ENCODE peak calls at places on chromosomes 5 and 9, in ten cellular contexts. I is Kasumi-1; O is pancreas; L is activated T-cell treated with anti-CD3 and anti-CD28 coated beads for 1 hour; X is NCI-H774; K is brain microvascular endothelial cell; F is Caki2; J is DND-41; A is CD8-positive, alpha-beta memory T cell; S is LoVo. U is an unnamed sample.

GRCh38 chr5:72238712-72239445 is 81.2 kb downstream of the MRPS27 start:
- DNase-seq in F (no peak), L (no peak), K (no peak), S (no peak), J (no peak), I (no peak), O (no peak), X (no peak), A (no peak), U (no peak)

GRCh38 chr9:96868709-96869108 is 14.4 kb upstream of the ZNF782 start:
- DNase-seq in I (no peak), O (peak), F (no peak), J (no peak), A (no peak), S (peak), L (no peak), K (no peak), X (no peak), U (no peak)

GRCh38 chr9:94801685-94802084 is 75.2 kb downstream of the AOPEP start:
- DNase-seq in X (no peak), J (no peak), K (no peak), A (no peak), O (no peak), I (no peak), L (no peak), S (no peak), F (no peak), U (no peak)

GRCh38 chr5:36934740-36935356 is 58.3 kb downstream of the NIPBL start:
- DNase-seq in S (no peak), F (no peak), X (no peak), A (no peak), I (no peak), J (no peak), O (no peak), L (no peak), K (peak), U (no peak)

GRCh38 chr9:37271679-37272078 is 150.8 kb upstream of the GRHPR start:
- DNase-seq in I (no peak), O (no peak), X (no peak), A (no peak), S (no peak), L (no peak), K (peak), J (no peak), F (no peak), U (no peak)

GRCh38 chr5:8478308-8478707 is 609.4 kb downstream of the MTRR start:
- DNase-seq in A (no peak), F (no peak), X (no peak), L (no peak), I (peak), O (no peak), J (no peak), S (no peak), K (peak), U (no peak)

GRCh38 chr5:154444559-154445421 is 1.0 kb upstream of the SAP30L start:
- DNase-seq in K (no peak), A (no peak), F (no peak), O (no peak), I (peak), X (no peak), L (no peak), S (peak), J (peak), U (peak)

GRCh38 chr5:6404129-6404528 is 25.8 kb upstream of the MED10 start:
- DNase-seq in A (no peak), I (no peak), L (no peak), S (no peak), J (no peak), K (no peak), F (no peak), O (no peak), X (no peak), U (no peak)

GRCh38 chr5:175749591-175749990 is 91.7 kb downstream of the HRH2 start:
- DNase-seq in O (no peak), J (no peak), I (no peak), S (no peak), X (no peak), K (no peak), L (no peak), A (no peak), F (no peak), U (no peak)

GRCh38 chr5:63053019-63053638 is 474.5 kb downstream of the LRRC70 start:
- DNase-seq in K (no peak), A (no peak), S (no peak), F (no peak), O (peak), L (no peak), J (no peak), X (no peak), I (no peak), U (no peak)

GRCh38 chr5:146620663-146621051 is 104.7 kb upstream of the GPR151 start:
- DNase-seq in S (no peak), I (no peak), F (no peak), K (no peak), O (no peak), L (no peak), A (no peak), X (peak), J (no peak), U (no peak)

GRCh38 chr9:34035656-34036055 is 13.0 kb downstream of the UBAP2 start:
- DNase-seq in K (no peak), S (no peak), I (no peak), X (no peak), F (no peak), O (no peak), J (no peak), L (no peak), A (no peak), U (no peak)

GRCh38 chr5:61719124-61719523 is 387.1 kb downstream of the ZSWIM6 start:
- DNase-seq in K (no peak), J (no peak), S (no peak), I (no peak), L (no peak), F (no peak), X (no peak), A (no peak), O (no peak), U (no peak)

GRCh38 chr9:34375901-34376595 is 650 bp downstream of the MYORG start:
- DNase-seq in X (peak), L (peak), F (peak), I (peak), K (no peak), J (peak), S (peak), O (peak), A (peak), U (peak)

GRCh38 chr5:38433160-38433861 is 123.1 kb downstream of the LIFR start:
- DNase-seq in J (no peak), O (no peak), I (peak), A (no peak), S (no peak), L (no peak), X (no peak), F (no peak), K (peak), U (no peak)

GRCh38 chr9:15278290-15278689 is 28.7 kb downstream of the TTC39B start:
- DNase-seq in X (no peak), S (no peak), A (no peak), L (no peak), K (no peak), O (no peak), J (no peak), F (no peak), I (no peak), U (no peak)

GRCh38 chr5:179393078-179393477 is 47.8 kb upstream of the ADAMTS2 start:
- DNase-seq in O (no peak), F (peak), S (peak), X (no peak), I (no peak), J (no peak), K (peak), A (no peak), L (no peak), U (no peak)

GRCh38 chr9:129283290-129283691 is 105.2 kb upstream of the IER5L start:
- DNase-seq in F (no peak), K (no peak), O (no peak), A (no peak), J (no peak), I (no peak), S (no peak), L (no peak), X (no peak), U (peak)

GRCh38 chr9:16352791-16353401 is 517.6 kb downstream of the BNC2 start:
- DNase-seq in A (no peak), S (no peak), J (no peak), I (no peak), X (no peak), O (no peak), F (no peak), K (no peak), L (no peak), U (no peak)

GRCh38 chr5:177399903-177400868 is at the start of gene PFN3:
- DNase-seq in O (no peak), I (no peak), X (no peak), K (peak), A (no peak), F (no peak), S (no peak), J (no peak), L (no peak), U (no peak)

GRCh38 chr9:2817987-2818386 is 25.9 kb downstream of the PUM3 start:
- DNase-seq in X (no peak), S (no peak), L (no peak), A (no peak), I (no peak), K (no peak), O (no peak), J (no peak), F (peak), U (no peak)

GRCh38 chr5:56310711-56311204 is 77.6 kb upstream of the ANKRD55 start:
- DNase-seq in X (no peak), I (no peak), A (no peak), J (no peak), S (no peak), K (no peak), L (no peak), F (no peak), O (no peak), U (no peak)

GRCh38 chr5:140565024-140565779 is 574 bp downstream of the SLC35A4 start:
- DNase-seq in O (no peak), S (no peak), F (peak), I (no peak), L (no peak), J (no peak), A (no peak), X (no peak), K (peak), U (no peak)

GRCh38 chr5:17129093-17129492 is 88.3 kb upstream of the BASP1 start:
- DNase-seq in J (no peak), K (peak), F (no peak), S (no peak), L (no peak), X (no peak), A (no peak), I (no peak), O (no peak), U (no peak)

GRCh38 chr5:11385901-11386293 is 518.3 kb downstream of the CTNND2 start:
- DNase-seq in L (no peak), X (no peak), J (no peak), F (no peak), I (no peak), A (no peak), K (no peak), S (no peak), O (no peak), U (no peak)

GRCh38 chr5:53262348-53262970 is 152.9 kb upstream of the MOCS2 start:
- DNase-seq in K (peak), A (no peak), J (peak), I (peak), O (no peak), X (no peak), F (no peak), L (no peak), S (no peak), U (no peak)

GRCh38 chr5:26003966-26004365 is 1034.4 kb downstream of the CDH9 start:
- DNase-seq in K (no peak), L (no peak), X (no peak), F (no peak), O (no peak), S (no peak), J (no peak), A (no peak), I (no peak), U (no peak)

GRCh38 chr9:128555180-128555721 is 2.9 kb downstream of the SPTAN1 start:
- DNase-seq in J (no peak), K (peak), A (no peak), I (no peak), S (peak), X (no peak), O (no peak), F (peak), L (no peak), U (no peak)

GRCh38 chr5:129917224-129917623 is 13.0 kb downstream of the CHSY3 start:
- DNase-seq in L (no peak), J (no peak), I (no peak), S (no peak), A (no peak), F (no peak), X (no peak), O (no peak), K (no peak), U (no peak)

GRCh38 chr9:124535846-124536245 is 28.6 kb upstream of the NR5A1 start:
- DNase-seq in A (no peak), J (no peak), X (no peak), F (no peak), L (no peak), K (no peak), O (no peak), I (no peak), S (no peak), U (no peak)

GRCh38 chr9:130931508-130932150 is 7.4 kb downstream of the FIBCD1 start:
- DNase-seq in F (no peak), I (peak), L (no peak), O (no peak), J (no peak), A (no peak), K (no peak), X (no peak), S (no peak), U (no peak)

GRCh38 chr9:87853843-87854242 is 28.8 kb upstream of the SPATA31E1 start:
- DNase-seq in L (no peak), I (no peak), X (no peak), J (no peak), K (no peak), S (no peak), O (no peak), A (no peak), F (no peak), U (no peak)

GRCh38 chr5:149212203-149212951 is 59.3 kb upstream of the AFAP1L1 start:
- DNase-seq in O (no peak), J (no peak), X (no peak), I (no peak), S (no peak), K (peak), L (no peak), A (no peak), F (no peak), U (no peak)

GRCh38 chr5:56638061-56638621 is 177.2 kb upstream of the MAP3K1 start:
- DNase-seq in O (peak), L (no peak), X (peak), K (no peak), A (no peak), J (no peak), S (peak), I (no peak), F (peak), U (no peak)

GRCh38 chr5:132419517-132420468 is 50.3 kb downstream of the SLC22A5 start:
- DNase-seq in J (peak), A (peak), L (peak), S (peak), I (peak), X (peak), O (peak), K (peak), F (peak), U (peak)

GRCh38 chr5:19676895-19677294 is 311.1 kb downstream of the CDH18 start:
- DNase-seq in I (no peak), A (no peak), K (no peak), X (no peak), F (no peak), O (no peak), J (no peak), L (no peak), S (no peak), U (no peak)

GRCh38 chr5:145778144-145778900 is 56.8 kb downstream of the PRELID2 start:
- DNase-seq in X (no peak), K (no peak), L (no peak), J (no peak), S (no peak), F (no peak), A (no peak), I (no peak), O (no peak), U (no peak)